ENCODE peak calls at places on chromosomes 4 and X, in four cellular contexts. H, E, O and N are unnamed samples.
A peak's percentile ranks its signal among the peaks of the same experiment; 100 is the strongest.

GRCh38 chr4:156084312-156084811 is 130.7 kb upstream of the CTSO start:
- DNase-seq in H (no peak), E (peak; percentile 22), O (no peak), N (no peak)

GRCh38 chrX:47191331-47191730 is 2.3 kb upstream of the UBA1 start:
- DNase-seq in H (peak; percentile 43), E (peak; percentile 91), O (no peak), N (peak; percentile 45)

GRCh38 chr4:52910115-52910514 is 48.0 kb downstream of the RASL11B start:
- DNase-seq in H (no peak), E (no peak), O (no peak), N (no peak)

GRCh38 chrX:1449581-1450149 is 3.0 kb downstream of the ASMTL start:
- DNase-seq in H (no peak), E (no peak), O (no peak), N (no peak)

GRCh38 chr4:78584863-78585576 is 33.5 kb downstream of the ANXA3 start:
- DNase-seq in H (no peak), E (no peak), O (no peak), N (no peak)

GRCh38 chrX:114166601-114167000 is 417.3 kb upstream of the HTR2C start:
- DNase-seq in H (no peak), E (no peak), O (no peak), N (no peak)

GRCh38 chr4:107379054-107379869 is 340.8 kb downstream of the PAPSS1 start:
- DNase-seq in H (peak; percentile 19), E (no peak), O (no peak), N (peak; percentile 40)

GRCh38 chr4:184647391-184648101 is 1.7 kb downstream of the CASP3 start:
- DNase-seq in H (no peak), E (no peak), O (no peak), N (no peak)

GRCh38 chrX:13340182-13340791 is 20.4 kb upstream of the ATXN3L start:
- DNase-seq in H (no peak), E (no peak), O (no peak), N (no peak)

GRCh38 chrX:151801980-151802379 is 67.4 kb downstream of the CNGA2 start:
- DNase-seq in H (no peak), E (no peak), O (peak; percentile 21), N (no peak)

GRCh38 chr4:52298444-52298843 is 247.3 kb downstream of the SPATA18 start:
- DNase-seq in H (no peak), E (no peak), O (no peak), N (no peak)

GRCh38 chr4:55447826-55448225 is 52.1 kb downstream of the TMEM165 start:
- DNase-seq in H (no peak), E (no peak), O (no peak), N (no peak)

DNA sequence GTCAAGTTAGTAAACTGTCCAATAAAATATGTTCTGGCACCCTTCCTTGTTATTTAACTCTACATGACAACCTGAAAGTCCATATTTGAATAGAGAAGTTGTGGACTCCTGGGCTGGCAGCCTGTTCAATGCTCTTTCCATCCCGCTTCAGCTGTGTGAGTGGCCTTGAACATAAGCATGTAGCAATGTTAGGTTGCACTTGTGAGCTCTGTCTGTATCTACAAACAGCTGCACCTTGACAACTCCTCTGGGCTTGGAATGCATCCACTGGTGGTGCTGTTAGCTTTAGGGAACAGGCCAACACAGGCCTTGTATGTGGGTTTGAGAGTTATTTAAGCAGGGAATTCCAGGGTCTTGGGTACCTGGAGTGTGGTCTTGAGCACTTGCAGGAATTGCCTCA is 141.2 kb downstream of the DTHD1 start:
- DNase-seq in H (no peak), E (no peak), O (no peak), N (no peak)
- H3K27ac ChIP-seq in H (no peak overlapping the region), E (no peak overlapping the region), O (no peak overlapping the region), N (no peak overlapping the region)

GRCh38 chr4:164815711-164816110 is 61.3 kb upstream of the APELA start:
- DNase-seq in H (no peak), E (no peak), O (no peak), N (no peak)

GRCh38 chr4:164819366-164819765 is 57.6 kb upstream of the APELA start:
- DNase-seq in H (no peak), E (no peak), O (no peak), N (no peak)

GRCh38 chr4:164824581-164824980 is 52.4 kb upstream of the APELA start:
- DNase-seq in H (no peak), E (no peak), O (no peak), N (no peak)

GRCh38 chr4:164821711-164822110 is 55.3 kb upstream of the APELA start:
- DNase-seq in H (no peak), E (no peak), O (no peak), N (no peak)
- H3K27ac ChIP-seq in H (no peak overlapping the region), E (no peak overlapping the region), O (no peak overlapping the region), N (no peak overlapping the region)

GRCh38 chr4:110624904-110625494 is 2.1 kb upstream of the PITX2 start:
- DNase-seq in H (no peak), E (no peak), O (no peak), N (no peak)
- H3K27ac ChIP-seq in H (peak overlapping the region; percentile 89), E (no peak overlapping the region), O (no peak overlapping the region), N (no peak overlapping the region)

DNA sequence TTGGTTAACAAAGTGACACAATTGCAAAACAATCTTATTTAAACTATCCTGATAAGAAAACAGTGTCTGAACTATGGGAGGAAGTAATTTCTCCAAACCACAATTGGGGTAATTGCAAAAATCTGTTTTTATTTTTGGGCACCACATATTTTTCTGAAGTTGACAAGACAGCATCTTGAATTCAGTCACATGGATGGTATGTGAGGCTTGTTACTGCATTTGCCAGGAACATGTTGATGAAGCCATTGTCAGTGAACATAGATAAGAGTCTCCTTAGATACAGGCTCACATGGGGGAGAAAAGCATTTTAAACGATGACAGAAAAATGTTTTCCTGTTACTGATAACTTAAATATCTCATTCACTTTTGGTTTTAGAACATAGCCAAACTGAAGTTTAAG is 5.5 kb upstream of the USP53 start:
- DNase-seq in H (no peak), E (no peak), O (no peak), N (no peak)
- H3K27ac ChIP-seq in H (no peak overlapping the region), E (no peak overlapping the region), O (no peak overlapping the region), N (no peak overlapping the region)

GRCh38 chr4:48093949-48094550 is 40.0 kb downstream of the TXK start:
- DNase-seq in H (peak; percentile 50), E (no peak), O (peak; percentile 14), N (peak; percentile 80)
- H3K27ac ChIP-seq in H (peak overlapping the region; percentile 21), E (no peak overlapping the region), O (no peak overlapping the region), N (no peak overlapping the region)

GRCh38 chr4:30720021-30720655 is at the start of gene PCDH7:
- DNase-seq in H (peak; percentile 66), E (no peak), O (peak; percentile 7), N (peak; percentile 48)
- H3K27ac ChIP-seq in H (peak within 1 kb of the TSS; percentile 76), E (no peak within 1 kb of the TSS), O (no peak within 1 kb of the TSS), N (peak within 1 kb of the TSS; percentile 84)

DNA sequence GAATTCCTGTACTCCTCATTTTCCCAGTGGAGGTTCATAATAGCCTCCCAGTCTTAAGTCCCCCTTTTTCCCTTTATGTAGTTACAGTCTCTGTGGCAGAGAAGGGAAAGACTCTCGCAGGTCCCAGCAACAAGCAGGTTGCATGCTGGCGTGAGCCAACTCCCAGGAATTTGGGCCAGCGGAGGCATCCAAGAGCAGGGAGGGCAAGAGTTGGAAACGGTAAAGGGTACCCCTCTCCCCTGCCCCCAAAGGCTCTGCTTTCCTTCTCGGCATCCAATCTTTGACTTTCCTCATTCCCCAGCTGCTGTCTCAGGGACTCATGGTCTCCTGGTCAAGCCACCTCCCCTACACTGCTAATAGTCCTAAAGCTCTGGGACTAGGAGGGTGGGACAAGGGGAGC is 15.4 kb upstream of the HSFX2 start:
- DNase-seq in H (no peak), E (no peak), O (no peak), N (no peak)
- H3K27ac ChIP-seq in H (no peak overlapping the region), E (no peak overlapping the region), O (no peak overlapping the region), N (no peak overlapping the region)